ENCODE peak calls at places on chromosomes 13 and 19, in four cellular contexts. C is astrocyte of the cerebellum, Q is GM23338, G is AG09319. Y is an unnamed sample.
A peak's percentile ranks its signal among the peaks of the same experiment; 100 is the strongest.

GRCh38 chr13:37492741-37493514 is 105.6 kb downstream of the POSTN start:
- DNase-seq in C (peak; percentile 70), Q (no peak), G (no peak), Y (no peak)

GRCh38 chr13:22357132-22357531 is 686.3 kb downstream of the FGF9 start:
- DNase-seq in C (no peak), Q (no peak), G (no peak), Y (peak; percentile 1)

GRCh38 chr19:46863818-46864629 is 3.2 kb downstream of the ARHGAP35 start:
- DNase-seq in C (peak; percentile 76), Q (peak; percentile 92), G (peak; percentile 86), Y (peak; percentile 46)

GRCh38 chr13:44396963-44397580 is 23.4 kb downstream of the SERP2 start:
- DNase-seq in C (peak; percentile 13), Q (no peak), G (peak; percentile 14), Y (no peak)

GRCh38 chr13:73657821-73658540 is 476.2 kb downstream of the KLF12 start:
- DNase-seq in C (peak; percentile 51), Q (no peak), G (no peak), Y (no peak)

GRCh38 chr19:3362217-3362907 is 4.0 kb upstream of the NFIC start:
- DNase-seq in C (no peak), Q (no peak), G (no peak), Y (no peak)

GRCh38 chr19:32652893-32653625 is 21.9 kb downstream of the ANKRD27 start:
- DNase-seq in C (peak; percentile 66), Q (no peak), G (peak; percentile 4), Y (no peak)

GRCh38 chr19:18253716-18254115 is 20.5 kb downstream of the IQCN start:
- DNase-seq in C (no peak), Q (no peak), G (no peak), Y (peak; percentile 92)

GRCh38 chr13:105914637-105915036 is 620.8 kb downstream of the EFNB2 start:
- DNase-seq in C (peak; percentile 5), Q (no peak), G (no peak), Y (peak; percentile 10)

GRCh38 chr13:27406178-27406939 is 18.1 kb upstream of the GTF3A start:
- DNase-seq in C (no peak), Q (peak; percentile 27), G (no peak), Y (peak; percentile 43)

GRCh38 chr19:49427855-49428546 is 2.8 kb downstream of the GFY start:
- DNase-seq in C (no peak), Q (peak; percentile 88), G (no peak), Y (no peak)

GRCh38 chr13:29702912-29703351 is 107.4 kb upstream of the SLC7A1 start:
- DNase-seq in C (peak; percentile 43), Q (peak; percentile 18), G (peak; percentile 78), Y (peak; percentile 42)

GRCh38 chr19:58554494-58555368 is at the start of gene CHMP2A:
- DNase-seq in C (peak; percentile 86), Q (peak; percentile 99), G (peak; percentile 92), Y (peak; percentile 81)

GRCh38 chr19:35223084-35223790 is 5.3 kb downstream of the FAM187B start:
- DNase-seq in C (no peak), Q (no peak), G (no peak), Y (no peak)

GRCh38 chr19:55553217-55554182 is 8.2 kb upstream of the SBK3 start:
- DNase-seq in C (no peak), Q (no peak), G (no peak), Y (peak; percentile 53)

GRCh38 chr19:17648097-17648660 is 40.0 kb downstream of the UNC13A start:
- DNase-seq in C (no peak), Q (peak; percentile 55), G (no peak), Y (no peak)

GRCh38 chr13:26806891-26807290 is 46.3 kb upstream of the GPR12 start:
- DNase-seq in C (no peak), Q (no peak), G (no peak), Y (peak; percentile 53)

GRCh38 chr13:47252627-47253026 is 355.8 kb upstream of the HTR2A start:
- DNase-seq in C (no peak), Q (no peak), G (no peak), Y (no peak)

DNA sequence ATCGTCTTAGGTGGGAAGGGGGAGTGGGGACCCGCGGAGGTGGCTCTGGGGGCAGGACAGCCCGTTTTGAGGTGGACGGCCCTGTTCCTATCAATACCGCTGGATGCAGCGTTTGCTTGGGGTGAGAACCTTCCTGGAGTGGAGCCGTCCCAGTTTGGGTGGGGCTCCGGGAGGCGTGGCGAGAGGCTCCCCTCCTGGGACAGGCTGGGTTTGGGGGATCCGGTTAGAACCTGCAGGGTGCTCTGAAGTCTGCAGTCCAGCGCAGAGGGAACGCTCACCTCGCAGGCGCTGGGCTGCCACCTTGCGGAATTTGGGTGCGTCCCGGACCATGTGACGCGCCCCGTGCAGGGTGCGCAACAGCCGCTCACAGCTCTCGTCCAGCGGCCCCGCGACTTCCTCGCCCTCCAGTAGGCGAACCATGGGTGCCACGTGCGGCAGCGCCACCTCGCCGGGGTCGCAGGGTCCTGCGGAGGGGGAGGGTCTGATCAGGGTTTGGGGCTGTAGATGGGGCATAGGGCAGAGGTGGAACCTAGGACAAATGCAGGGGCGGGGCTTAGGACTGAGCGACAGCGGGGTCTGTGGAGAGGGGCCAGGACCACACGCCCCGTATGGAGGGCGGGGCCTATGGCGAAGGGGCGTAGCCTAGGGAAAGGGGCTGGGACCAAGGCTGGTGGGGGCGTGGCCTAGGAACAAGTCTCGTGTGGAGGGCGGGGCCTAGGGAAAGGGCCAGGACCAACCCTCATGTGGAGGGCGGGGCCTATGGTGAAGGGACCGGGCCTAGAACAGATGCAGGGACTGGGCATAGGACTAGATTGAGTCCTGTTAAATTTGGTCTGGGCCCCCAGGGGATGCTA is 13.8 kb downstream of the SH2D3A start:
- DNase-seq in C (no peak), Q (peak; percentile 99), G (no peak), Y (peak; percentile 57)
- TF ChIP-seq CTCF in C (peak; percentile 40), Q (peak; percentile 51), G (peak; percentile 27), Y (peak; percentile 35)

GRCh38 chr13:100266026-100266425 is 177.1 kb downstream of the PCCA start:
- DNase-seq in C (no peak), Q (no peak), G (no peak), Y (no peak)

GRCh38 chr13:100262404-100262803 is 173.5 kb downstream of the PCCA start:
- DNase-seq in C (no peak), Q (no peak), G (no peak), Y (no peak)
- TF ChIP-seq CTCF in C (no peak), Q (no peak), G (no peak), Y (no peak)

GRCh38 chr13:97327521-97328221 is 105.5 kb downstream of the MBNL2 start:
- DNase-seq in C (no peak), Q (no peak), G (no peak), Y (no peak)
- TF ChIP-seq CTCF in C (no peak), Q (no peak), G (no peak), Y (no peak)

GRCh38 chr19:36918090-36918489 is 2.0 kb downstream of the ZNF568 start:
- DNase-seq in C (no peak), Q (no peak), G (no peak), Y (no peak)

GRCh38 chr19:36916991-36917390 is 859 bp downstream of the ZNF568 start:
- DNase-seq in C (no peak), Q (peak; percentile 20), G (no peak), Y (peak; percentile 20)

DNA sequence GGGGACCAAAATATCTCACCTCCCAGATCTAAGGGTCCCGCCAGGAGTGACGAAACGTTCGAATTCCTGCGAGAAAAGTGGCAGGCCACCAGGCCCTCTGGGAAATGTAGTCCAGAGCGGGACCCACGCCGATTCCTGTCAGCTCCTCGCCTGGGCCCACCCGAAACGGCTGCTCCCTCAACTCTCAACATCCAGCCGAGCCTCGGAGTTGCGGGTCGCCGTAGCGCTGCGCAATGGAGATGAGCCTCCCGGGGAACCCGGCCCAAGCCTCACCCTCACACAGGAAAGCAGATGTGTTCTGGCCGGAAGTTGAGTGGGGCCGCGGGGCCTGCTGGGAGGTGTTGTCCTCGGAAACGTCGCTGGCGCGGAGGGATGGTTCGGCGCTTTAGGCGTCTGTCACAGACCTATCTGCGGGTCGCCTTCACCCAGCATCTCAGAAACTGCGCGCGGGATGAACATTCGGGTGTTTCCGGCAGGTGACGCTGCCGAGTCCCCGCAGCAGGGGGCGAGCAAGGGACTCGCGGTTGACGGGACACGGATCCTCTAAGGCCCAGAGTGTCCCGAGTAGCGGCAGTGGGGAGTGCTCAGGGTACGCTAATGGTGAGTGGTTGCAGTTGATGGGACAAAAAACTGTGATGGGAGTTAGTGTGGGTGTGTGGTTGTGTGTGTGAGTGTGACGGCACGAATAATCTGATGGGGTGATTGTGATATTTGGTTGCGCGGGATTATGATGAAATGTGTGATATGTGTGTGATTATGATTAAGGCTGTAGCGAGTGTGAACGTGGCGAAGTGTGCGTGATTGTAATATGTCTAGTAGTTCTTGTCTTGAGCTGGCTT is at the start of the genes ZNF568 and ZNF829:
- DNase-seq in C (peak; percentile 72), Q (peak; percentile 98), G (peak; percentile 59), Y (peak; percentile 68)
- TF ChIP-seq CTCF in C (peak; percentile 67), Q (peak; percentile 56), G (peak; percentile 65), Y (peak; percentile 82)

GRCh38 chr19:52692431-52693008 is 42.3 kb downstream of the ZNF611 start:
- DNase-seq in C (no peak), Q (no peak), G (no peak), Y (no peak)
- TF ChIP-seq CTCF in C (no peak), Q (no peak), G (no peak), Y (no peak)

Y was measured in bronchial epithelial cell.